ENCODE peak calls at places on chromosomes 16 and 17, in five cellular contexts. R, W, X, L and Y are unnamed samples.

GRCh38 chr17:44971776-44972483 is 3.8 kb upstream of the C1QL1 start:
- DNase-seq in X (no peak), L (no peak), R (no peak), W (no peak), Y (no peak)

GRCh38 chr17:39225974-39226683 is 384 bp upstream of the STAC2 start:
- DNase-seq in X (peak; percentile 56), R (no peak), L (peak; percentile 83), W (peak; percentile 74), Y (no peak)

GRCh38 chr17:75830168-75831031 is 13.8 kb downstream of the UNC13D start:
- DNase-seq in X (no peak), R (peak; percentile 19), L (no peak), W (no peak), Y (no peak)

GRCh38 chr16:72924487-72924886 is 123.4 kb downstream of the ZFHX3 start:
- DNase-seq in X (no peak), R (no peak), W (no peak), L (no peak), Y (no peak)

GRCh38 chr16:47317465-47318240 is 143.2 kb downstream of the ITFG1 start:
- DNase-seq in R (no peak), L (no peak), W (no peak), X (no peak), Y (no peak)

GRCh38 chr17:39462644-39463375 is 1.5 kb downstream of the CDK12 start:
- DNase-seq in X (no peak), R (no peak), L (peak; percentile 42), W (no peak), Y (no peak)

GRCh38 chr16:55569025-55569424 is 2.5 kb downstream of the CAPNS2 start:
- DNase-seq in L (no peak), R (no peak), W (no peak), X (no peak), Y (no peak)

GRCh38 chr17:19316756-19317358 is 45.7 kb downstream of the B9D1 start:
- DNase-seq in R (no peak), W (no peak), L (no peak), X (no peak), Y (no peak)

GRCh38 chr17:37259030-37259735 is 116.6 kb upstream of the C17orf78 start:
- DNase-seq in X (no peak), R (no peak), L (no peak), W (no peak), Y (no peak)

GRCh38 chr17:55168970-55169687 is 95.6 kb upstream of the HLF start:
- DNase-seq in R (no peak), X (no peak), W (no peak), L (no peak), Y (no peak)

GRCh38 chr17:79612468-79613194 is 1.8 kb upstream of the RBFOX3 start:
- DNase-seq in W (no peak), L (peak; percentile 81), R (peak; percentile 79), X (peak; percentile 5), Y (no peak)

GRCh38 chr17:1109606-1110523 is 69.9 kb downstream of the ABR start:
- DNase-seq in L (peak; percentile 90), W (no peak), R (peak; percentile 60), X (no peak), Y (no peak)

GRCh38 chr16:53955221-53955875 is 251.4 kb downstream of the FTO start:
- DNase-seq in W (no peak), L (no peak), R (no peak), X (no peak), Y (no peak)

GRCh38 chr17:78044280-78044835 is 84.2 kb downstream of the TMC6 start:
- DNase-seq in R (peak; percentile 48), X (no peak), W (no peak), L (no peak), Y (no peak)

GRCh38 chr17:1005361-1005946 is 8.5 kb downstream of the TIMM22 start:
- DNase-seq in R (no peak), X (no peak), L (no peak), W (peak; percentile 74), Y (no peak)

GRCh38 chr16:73058221-73058615 is 10.3 kb upstream of the ZFHX3 start:
- DNase-seq in X (no peak), W (peak; percentile 61), R (no peak), L (peak; percentile 63), Y (peak; percentile 62)

GRCh38 chr16:67562526-67562917 is at the start of gene CTCF:
- DNase-seq in R (peak; percentile 73), W (peak; percentile 84), L (peak; percentile 87), X (peak; percentile 78), Y (peak; percentile 89)

GRCh38 chr17:64020068-64020766 is at the start of gene ICAM2:
- DNase-seq in R (no peak), X (peak; percentile 92), W (peak; percentile 61), L (no peak), Y (peak; percentile 74)

GRCh38 chr17:64017381-64017980 is 3.0 kb downstream of the ICAM2 start:
- DNase-seq in R (peak; percentile 37), X (no peak), L (no peak), W (no peak), Y (no peak)

GRCh38 chr17:64016974-64017373 is 3.5 kb downstream of the ICAM2 start:
- DNase-seq in X (no peak), L (no peak), R (no peak), W (no peak), Y (no peak)

GRCh38 chr17:64022631-64023063 is 2.2 kb upstream of the ICAM2 start:
- DNase-seq in X (no peak), L (no peak), W (no peak), R (no peak), Y (peak; percentile 40)

GRCh38 chr17:64019486-64020067 is 856 bp downstream of the ICAM2 start:
- DNase-seq in X (no peak), R (no peak), L (no peak), W (no peak), Y (no peak)
- H3K4me1 ChIP-seq in X (peaks cover 80% of the 10 kb centered on the region), R (no peaks in the 10 kb centered on the region), L (no peaks in the 10 kb centered on the region), W (peaks cover 43% of the 10 kb centered on the region), Y (no peaks in the 10 kb centered on the region)

GRCh38 chr17:34248807-34249496 is 6.1 kb upstream of the CCL2 start:
- DNase-seq in R (no peak), X (no peak), W (no peak), L (peak; percentile 63), Y (no peak)
- H3K27me3 ChIP-seq in R (no peaks in the 10 kb centered on the region), X (no peaks in the 10 kb centered on the region), W (no peaks in the 10 kb centered on the region), L (no peaks in the 10 kb centered on the region), Y (no peaks in the 10 kb centered on the region)

GRCh38 chr17:29148790-29149430 is 31.3 kb downstream of the MYO18A start:
- DNase-seq in X (peak; percentile 93), R (peak; percentile 89), L (peak; percentile 96), W (peak; percentile 95), Y (peak; percentile 96)

GRCh38 chr17:29148257-29148789 is 31.9 kb downstream of the MYO18A start:
- DNase-seq in R (no peak), W (no peak), X (no peak), L (no peak), Y (no peak)

GRCh38 chr17:29150191-29150590 is 30.0 kb downstream of the MYO18A start:
- DNase-seq in R (peak; percentile 25), L (no peak), X (no peak), W (no peak), Y (no peak)

GRCh38 chr17:29147682-29148081 is 32.5 kb downstream of the MYO18A start:
- DNase-seq in L (no peak), X (no peak), R (no peak), W (no peak), Y (no peak)

DNA sequence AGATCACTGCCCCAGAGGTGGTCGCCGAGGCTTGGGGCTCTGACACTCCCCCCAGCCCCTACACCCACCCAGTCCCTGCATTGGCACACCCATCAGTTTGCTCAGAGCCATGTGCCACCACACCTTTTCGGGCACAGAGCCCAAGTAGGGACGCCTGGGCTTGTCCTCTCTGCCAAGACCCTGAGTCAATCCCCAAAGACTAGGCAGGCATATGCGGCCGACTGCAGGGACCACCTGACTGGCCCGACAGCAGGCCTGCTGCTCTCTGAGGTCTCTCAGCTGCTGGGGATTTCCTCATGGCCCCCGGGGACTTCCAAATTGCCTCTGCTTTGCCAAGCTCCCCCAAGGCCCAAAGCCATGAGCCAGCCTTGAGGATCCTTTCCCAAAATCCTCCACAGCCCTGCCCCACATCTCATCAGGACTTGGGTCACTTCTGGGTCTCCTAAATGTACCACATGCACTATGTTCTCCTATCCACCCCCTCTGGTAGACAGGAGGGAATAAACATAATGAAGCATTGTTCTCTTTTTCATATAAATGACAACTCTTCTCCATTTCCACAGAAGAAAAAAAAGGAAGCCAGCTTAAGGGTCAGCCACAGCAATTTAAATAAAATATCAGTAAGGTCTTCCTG is 30.6 kb downstream of the MYO18A start:
- DNase-seq in X (peak; percentile 20), R (no peak), W (no peak), L (no peak), Y (no peak)
- H3K4me1 ChIP-seq in X (peaks cover 28% of the 10 kb centered on the region), R (peaks cover 49% of the 10 kb centered on the region), W (peaks cover 64% of the 10 kb centered on the region), L (peaks cover 48% of the 10 kb centered on the region), Y (peaks cover 70% of the 10 kb centered on the region)

GRCh38 chr16:49964316-49964715 is 60.7 kb upstream of the CNEP1R1 start:
- DNase-seq in W (no peak), L (no peak), X (no peak), R (no peak), Y (no peak)
- H3K27me3 ChIP-seq in W (peaks cover 23% of the 10 kb centered on the region), L (peaks cover 3% of the 10 kb centered on the region), X (no peaks in the 10 kb centered on the region), R (peaks cover 45% of the 10 kb centered on the region), Y (no peaks in the 10 kb centered on the region)

GRCh38 chr17:59619313-59620063 is at the start of gene CLTC:
- DNase-seq in W (peak; percentile 90), X (peak; percentile 87), L (peak; percentile 95), R (peak; percentile 95), Y (peak; percentile 92)

GRCh38 chr17:59620518-59621259 is 994 bp downstream of the CLTC start:
- DNase-seq in L (peak; percentile 85), X (peak; percentile 47), R (peak; percentile 51), W (peak; percentile 30), Y (peak; percentile 61)

GRCh38 chr17:59621771-59622170 is 2.1 kb downstream of the CLTC start:
- DNase-seq in L (no peak), X (no peak), W (no peak), R (no peak), Y (no peak)

GRCh38 chr17:59618894-59619312 is 792 bp upstream of the CLTC start:
- DNase-seq in L (peak; percentile 91), X (no peak), W (no peak), R (no peak), Y (no peak)

DNA sequence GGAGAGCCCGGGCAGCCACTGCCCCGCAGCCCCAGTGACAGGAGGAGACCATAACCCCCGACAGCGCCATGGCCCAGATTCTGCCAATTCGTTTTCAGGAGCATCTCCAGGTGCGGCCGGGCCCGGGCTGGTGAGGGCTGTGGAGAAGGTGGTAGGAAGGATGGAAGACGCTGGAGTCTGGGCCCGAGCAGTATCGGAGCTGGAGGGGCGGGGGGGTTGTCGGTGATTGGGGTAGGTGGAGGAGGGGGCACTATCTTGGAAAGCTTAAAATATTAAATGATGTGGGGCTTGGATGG is 317 bp downstream of the CLTC start:
- DNase-seq in L (no peak), X (no peak), R (no peak), W (no peak), Y (no peak)
- H3K4me1 ChIP-seq in L (peaks cover 51% of the 10 kb centered on the region), X (peaks cover 47% of the 10 kb centered on the region), R (peaks cover 44% of the 10 kb centered on the region), W (peaks cover 72% of the 10 kb centered on the region), Y (no peaks in the 10 kb centered on the region)